ENCODE peak calls at places on chromosomes 4 and X, in six cellular contexts. B is A549, H is K562, R is HepG2, G is GM12878, K is H1. Y is an unnamed sample.

GRCh38 chrX:71809886-71810285 is 46.7 kb downstream of the CXorf49B start:
- DNase-seq in H (no peak), R (no peak), B (peak; percentile 30), G (no peak), K (no peak), Y (no peak)

GRCh38 chrX:144738246-144738645 is 509.1 kb upstream of the SPANXN1 start:
- DNase-seq in H (no peak), K (no peak), R (no peak), G (no peak), B (no peak), Y (no peak)

GRCh38 chr4:186058253-186058979 is 10.5 kb upstream of the TLR3 start:
- DNase-seq in K (no peak), G (peak; percentile 60), R (no peak), B (no peak), H (no peak), Y (no peak)

GRCh38 chrX:118718737-118719136 is 8.7 kb upstream of the IL13RA1 start:
- DNase-seq in K (no peak), G (no peak), R (no peak), B (no peak), H (no peak), Y (no peak)

GRCh38 chr4:101597204-101597603 is 193.3 kb upstream of the BANK1 start:
- DNase-seq in B (no peak), G (peak; percentile 5), R (no peak), K (no peak), H (no peak), Y (no peak)

GRCh38 chrX:53287493-53288138 is 6.2 kb upstream of the IQSEC2 start:
- DNase-seq in G (peak; percentile 11), K (no peak), B (no peak), H (no peak), R (no peak), Y (peak; percentile 79)

GRCh38 chrX:148601034-148601433 is 100.6 kb downstream of the AFF2 start:
- DNase-seq in G (no peak), K (no peak), B (no peak), R (no peak), H (no peak), Y (no peak)

GRCh38 chr4:41022116-41022515 is 192.2 kb downstream of the APBB2 start:
- DNase-seq in B (no peak), H (no peak), K (no peak), G (no peak), R (no peak), Y (no peak)

GRCh38 chr4:153731239-153731638 is 28.6 kb downstream of the RNF175 start:
- DNase-seq in B (no peak), H (no peak), G (no peak), R (no peak), K (no peak), Y (peak; percentile 90)

GRCh38 chr4:7067147-7067522 is 729 bp downstream of the GRPEL1 start:
- DNase-seq in R (peak; percentile 40), G (no peak), B (peak; percentile 12), K (no peak), H (no peak), Y (no peak)

GRCh38 chrX:42708222-42708621 is 69.7 kb downstream of the PPP1R2C start:
- DNase-seq in B (no peak), R (no peak), H (no peak), G (no peak), K (no peak), Y (no peak)

GRCh38 chr4:165207431-165208321 is at the start of gene KLHL2:
- DNase-seq in B (peak; percentile 55), H (peak; percentile 84), G (no peak), K (peak; percentile 71), R (peak; percentile 49), Y (peak; percentile 95)

GRCh38 chr4:179586460-179586859 is 2144.2 kb upstream of the AGA start:
- DNase-seq in G (no peak), R (no peak), K (no peak), H (no peak), B (no peak), Y (no peak)

GRCh38 chr4:124738994-124739393 is 26.5 kb upstream of the ANKRD50 start:
- DNase-seq in H (no peak), K (no peak), G (no peak), R (no peak), B (no peak), Y (no peak)

GRCh38 chr4:74627516-74627915 is 166.8 kb downstream of the BTC start:
- DNase-seq in R (no peak), H (no peak), K (no peak), G (no peak), B (no peak), Y (no peak)

GRCh38 chr4:89708903-89709361 is 128.0 kb downstream of the SNCA start:
- DNase-seq in R (no peak), G (no peak), K (no peak), B (no peak), H (no peak), Y (no peak)

GRCh38 chr4:151717909-151718613 is 42.7 kb downstream of the GATB start:
- DNase-seq in H (no peak), R (no peak), K (no peak), B (no peak), G (peak; percentile 7), Y (no peak)

GRCh38 chrX:11193035-11193469 is 81.9 kb downstream of the HCCS start:
- DNase-seq in H (no peak), B (no peak), G (no peak), R (no peak), K (no peak), Y (no peak)

GRCh38 chrX:134654398-134655012 is 3.8 kb downstream of the PLAC1 start:
- DNase-seq in B (no peak), K (no peak), H (no peak), R (no peak), G (no peak), Y (no peak)

GRCh38 chr4:42151568-42152506 is 618 bp downstream of the BEND4 start:
- DNase-seq in H (no peak), G (no peak), R (no peak), B (no peak), K (peak; percentile 89), Y (peak; percentile 90)

GRCh38 chr4:123343400-123344060 is 53.1 kb upstream of the SPRY1 start:
- DNase-seq in B (no peak), H (no peak), G (no peak), K (no peak), R (no peak), Y (no peak)

GRCh38 chrX:21354725-21355124 is 19.5 kb upstream of the CNKSR2 start:
- DNase-seq in B (no peak), G (no peak), H (no peak), R (peak; percentile 1), K (no peak), Y (no peak)

GRCh38 chrX:148813422-148813821 is 313.0 kb downstream of the AFF2 start:
- DNase-seq in B (no peak), K (no peak), H (no peak), G (no peak), R (no peak), Y (no peak)

GRCh38 chr4:148076964-148077363 is 345.1 kb downstream of the ARHGAP10 start:
- DNase-seq in B (no peak), G (no peak), K (no peak), R (no peak), H (no peak), Y (no peak)

GRCh38 chr4:22668301-22668700 is 24.4 kb upstream of the GBA3 start:
- DNase-seq in G (no peak), R (no peak), B (no peak), K (no peak), H (no peak), Y (no peak)

GRCh38 chrX:133005038-133005437 is 46.6 kb upstream of the HS6ST2 start:
- DNase-seq in R (peak; percentile 3), H (peak; percentile 9), B (no peak), K (no peak), G (no peak), Y (peak; percentile 39)

GRCh38 chr4:931960-932712 is at the start of the genes GAK and TMEM175:
- DNase-seq in R (peak; percentile 86), H (peak; percentile 97), K (peak; percentile 97), B (peak; percentile 94), G (peak; percentile 87), Y (peak; percentile 99)
- H3K4me1 ChIP-seq in R (peaks cover 35% of the 10 kb centered on the region), H (peaks cover 14% of the 10 kb centered on the region), K (no peaks in the 10 kb centered on the region), B (peaks cover 21% of the 10 kb centered on the region), G (peaks cover 27% of the 10 kb centered on the region), Y (peaks cover 18% of the 10 kb centered on the region)

GRCh38 chr4:126851391-126851790 is 781.4 kb upstream of the INTU start:
- DNase-seq in R (no peak), K (no peak), H (no peak), B (no peak), G (no peak), Y (no peak)

GRCh38 chr4:126853715-126854114 is 779.0 kb upstream of the INTU start:
- DNase-seq in R (no peak), B (no peak), K (no peak), H (no peak), G (no peak), Y (no peak)

DNA sequence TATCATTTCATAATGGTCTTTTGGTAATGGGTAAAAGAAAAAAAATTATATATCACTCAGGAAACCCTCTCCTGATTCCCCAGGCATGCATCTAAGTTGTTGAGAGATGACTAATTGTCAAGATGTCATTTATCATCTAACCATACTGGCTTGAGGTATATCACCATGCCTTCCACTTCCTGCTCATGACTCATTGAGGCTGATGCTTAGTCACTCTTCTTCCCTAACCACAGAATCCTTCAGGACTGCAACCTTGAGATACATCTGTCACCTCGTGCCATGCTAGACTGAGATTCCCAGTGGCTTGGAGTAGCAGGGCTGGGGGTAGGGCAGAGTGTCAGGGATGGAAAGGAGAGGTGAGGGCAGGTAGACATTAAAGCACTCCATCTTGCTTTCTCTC is 782.5 kb upstream of the INTU start:
- DNase-seq in B (peak; percentile 85), R (no peak), K (no peak), H (peak; percentile 68), G (no peak), Y (peak; percentile 1)
- TF ChIP-seq CHD2 in B (no peak), R (no peak), K (no peak), H (no peak), G (no peak), Y (no peak)

GRCh38 chrX:40008841-40009461 is 88.8 kb downstream of the BCOR start:
- DNase-seq in H (no peak), B (no peak), K (peak; percentile 48), R (no peak), G (no peak), Y (peak; percentile 82)

GRCh38 chrX:40007746-40008705 is 89.7 kb downstream of the BCOR start:
- DNase-seq in K (peak; percentile 44), R (no peak), H (no peak), B (no peak), G (no peak), Y (peak; percentile 43)

GRCh38 chrX:40010550-40011364 is 87.0 kb downstream of the BCOR start:
- DNase-seq in B (no peak), H (no peak), G (no peak), R (peak; percentile 54), K (peak; percentile 42), Y (peak; percentile 66)

GRCh38 chrX:40009890-40010289 is 87.9 kb downstream of the BCOR start:
- DNase-seq in G (no peak), H (no peak), K (peak; percentile 47), R (no peak), B (no peak), Y (peak; percentile 66)

GRCh38 chrX:40009462-40009851 is 88.3 kb downstream of the BCOR start:
- DNase-seq in K (peak; percentile 53), R (no peak), B (no peak), G (no peak), H (no peak), Y (no peak)
- H3K4me1 ChIP-seq in K (peaks cover 19% of the 10 kb centered on the region), R (peaks cover 23% of the 10 kb centered on the region), B (peaks cover 7% of the 10 kb centered on the region), G (peaks cover 5% of the 10 kb centered on the region), H (peaks cover 35% of the 10 kb centered on the region), Y (no peaks in the 10 kb centered on the region)

GRCh38 chr4:14829795-14830194 is 172.5 kb upstream of the CPEB2 start:
- DNase-seq in B (no peak), H (no peak), K (no peak), R (peak; percentile 39), G (no peak), Y (no peak)
- TF ChIP-seq CHD2 in B (no peak), H (no peak), K (no peak), R (no peak), G (no peak), Y (no peak)